ENCODE peak calls at places on chromosomes 3 and 15, in four cellular contexts. J, V, S and Q are unnamed samples.

GRCh38 chr15:80494311-80494710 is 90.1 kb downstream of the ARNT2 start:
- DNase-seq in J (no peak), S (no peak), V (no peak), Q (no peak)

GRCh38 chr15:41501191-41501917 is 7.7 kb downstream of the ITPKA start:
- DNase-seq in V (no peak), J (no peak), S (no peak), Q (no peak)

GRCh38 chr15:29921130-29921601 is 98.9 kb upstream of the TJP1 start:
- DNase-seq in S (peak; percentile 71), V (no peak), J (no peak), Q (no peak)

GRCh38 chr3:60336061-60336460 is 915.2 kb downstream of the FHIT start:
- DNase-seq in V (no peak), J (no peak), S (no peak), Q (no peak)

GRCh38 chr15:70690491-70691281 is 72.7 kb downstream of the UACA start:
- DNase-seq in J (no peak), S (no peak), V (no peak), Q (no peak)

GRCh38 chr15:64635486-64635815 is 139.9 kb downstream of the RBPMS2 start:
- DNase-seq in J (no peak), V (no peak), S (peak; percentile 75), Q (no peak)

GRCh38 chr3:136250862-136251460 is 821 bp downstream of the PCCB start:
- DNase-seq in V (peak; percentile 69), J (peak; percentile 77), S (peak; percentile 48), Q (peak; percentile 73)

GRCh38 chr3:16288664-16289063 is 23.7 kb downstream of the OXNAD1 start:
- DNase-seq in J (peak; percentile 68), S (no peak), V (no peak), Q (no peak)

GRCh38 chr15:57089815-57090214 is 171.4 kb downstream of the TCF12 start:
- DNase-seq in J (no peak), V (no peak), S (no peak), Q (no peak)

GRCh38 chr15:39127925-39128617 is 452.8 kb upstream of the THBS1 start:
- DNase-seq in J (no peak), V (no peak), S (peak; percentile 82), Q (no peak)

GRCh38 chr3:97291901-97292300 is 472.7 kb upstream of the ARL6 start:
- DNase-seq in V (no peak), J (no peak), S (no peak), Q (no peak)

GRCh38 chr15:70151008-70151407 is 53.3 kb upstream of the TLE3 start:
- DNase-seq in S (no peak), V (no peak), J (no peak), Q (no peak)

GRCh38 chr3:97510795-97511194 is 253.8 kb upstream of the ARL6 start:
- DNase-seq in S (no peak), J (no peak), V (no peak), Q (no peak)

GRCh38 chr3:110743202-110743601 is 328.4 kb upstream of the NECTIN3 start:
- DNase-seq in S (no peak), J (no peak), V (no peak), Q (no peak)

GRCh38 chr15:76964157-76964556 is 30.8 kb upstream of the PSTPIP1 start:
- DNase-seq in V (no peak), S (no peak), J (no peak), Q (no peak)

GRCh38 chr3:196688349-196688748 is 23.7 kb downstream of the CEP19 start:
- DNase-seq in S (peak; percentile 42), J (peak; percentile 63), V (no peak), Q (no peak)

GRCh38 chr3:90007786-90008499 is 900.5 kb downstream of the EPHA3 start:
- DNase-seq in J (peak; percentile 28), S (no peak), V (no peak), Q (no peak)

GRCh38 chr3:182644800-182645433 is 148.4 kb upstream of the ATP11B start:
- DNase-seq in S (peak; percentile 85), J (no peak), V (no peak), Q (no peak)

GRCh38 chr15:45307230-45307924 is 55.3 kb downstream of the SLC28A2 start:
- DNase-seq in S (peak; percentile 40), V (no peak), J (no peak), Q (no peak)

GRCh38 chr15:63476229-63476632 is 28.2 kb upstream of the USP3 start:
- DNase-seq in J (no peak), V (no peak), S (peak; percentile 95), Q (no peak)

GRCh38 chr3:196968233-196969000 is at the start of gene PIGZ:
- DNase-seq in S (peak; percentile 30), V (peak; percentile 66), J (peak; percentile 54), Q (peak; percentile 27)

GRCh38 chr3:179653106-179653776 is 401 bp downstream of the USP13 start:
- DNase-seq in S (peak; percentile 82), V (peak; percentile 76), J (peak; percentile 88), Q (peak; percentile 73)

GRCh38 chr15:97502038-97502437 is 458.5 kb upstream of the ARRDC4 start:
- DNase-seq in V (no peak), J (no peak), S (peak; percentile 40), Q (no peak)

GRCh38 chr3:48928679-48929078 is 10.0 kb downstream of the ARIH2 start:
- DNase-seq in V (no peak), J (no peak), S (peak; percentile 20), Q (no peak)

GRCh38 chr15:32909431-32909830 is 191.6 kb downstream of the GREM1 start:
- DNase-seq in V (no peak), J (no peak), S (peak; percentile 28), Q (no peak)

GRCh38 chr3:127590282-127590592 is 296 bp downstream of the TPRA1 start:
- DNase-seq in V (no peak), S (no peak), J (peak; percentile 56), Q (no peak)

GRCh38 chr3:128545120-128545752 is 52.2 kb upstream of the GATA2 start:
- DNase-seq in J (no peak), S (no peak), V (no peak), Q (no peak)

GRCh38 chr15:41933771-41934170 is 38.6 kb downstream of the EHD4 start:
- DNase-seq in V (no peak), S (peak; percentile 78), J (no peak), Q (no peak)

GRCh38 chr15:92898988-92899909 is 875 bp upstream of the CHD2 start:
- DNase-seq in V (no peak), S (no peak), J (no peak), Q (no peak)
- TF ChIP-seq CTCF in V (no peak), S (peak; percentile 46), J (no peak), Q (no peak)

GRCh38 chr3:54596087-54596486 is 331.8 kb downstream of the LRTM1 start:
- DNase-seq in J (no peak), V (no peak), S (no peak), Q (no peak)

GRCh38 chr3:54604495-54604894 is 323.4 kb downstream of the LRTM1 start:
- DNase-seq in V (no peak), J (no peak), S (no peak), Q (no peak)

GRCh38 chr3:54599741-54600140 is 328.1 kb downstream of the LRTM1 start:
- DNase-seq in J (peak; percentile 86), S (no peak), V (peak; percentile 48), Q (peak; percentile 33)

DNA sequence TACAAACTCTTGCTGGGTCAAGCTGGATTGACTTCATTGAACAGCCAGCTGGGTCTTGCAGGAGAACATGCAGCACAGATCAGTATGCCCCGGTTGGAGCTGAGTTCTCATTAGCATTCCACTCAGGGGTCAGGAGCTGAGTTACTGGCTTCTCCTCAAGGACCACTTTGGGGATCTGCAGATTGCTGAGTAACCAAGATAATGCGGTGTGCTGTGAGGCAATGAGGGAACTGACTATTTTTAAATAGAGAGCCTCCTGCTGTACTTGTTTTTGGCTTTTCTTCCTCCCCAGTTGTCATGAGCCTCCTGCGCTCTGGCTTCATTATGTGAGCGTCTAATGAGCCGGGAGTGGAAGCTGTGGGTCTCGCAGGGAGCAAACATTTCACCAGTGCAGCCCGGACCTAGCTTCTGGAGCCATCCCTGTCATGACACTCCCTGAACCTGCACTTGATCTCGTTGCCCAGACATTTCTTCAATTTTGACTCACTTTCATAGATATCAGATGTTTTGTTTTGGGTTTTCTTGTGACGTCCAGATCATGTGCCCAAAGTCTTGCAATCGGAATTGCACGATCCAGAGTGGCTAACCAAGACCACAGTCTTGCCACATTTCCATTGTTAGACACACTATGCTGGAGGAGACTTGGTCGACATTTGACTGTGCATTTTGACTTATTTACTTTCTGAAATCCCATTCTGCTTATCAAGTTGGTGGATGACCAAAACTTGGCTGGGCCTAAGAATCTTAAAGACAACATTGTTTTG is 327.2 kb downstream of the LRTM1 start:
- DNase-seq in V (peak; percentile 14), S (no peak), J (peak; percentile 49), Q (no peak)
- H3K4me3 ChIP-seq in V (no peak overlapping the region), S (no peak overlapping the region), J (no peak overlapping the region), Q (no peak overlapping the region)

DNA sequence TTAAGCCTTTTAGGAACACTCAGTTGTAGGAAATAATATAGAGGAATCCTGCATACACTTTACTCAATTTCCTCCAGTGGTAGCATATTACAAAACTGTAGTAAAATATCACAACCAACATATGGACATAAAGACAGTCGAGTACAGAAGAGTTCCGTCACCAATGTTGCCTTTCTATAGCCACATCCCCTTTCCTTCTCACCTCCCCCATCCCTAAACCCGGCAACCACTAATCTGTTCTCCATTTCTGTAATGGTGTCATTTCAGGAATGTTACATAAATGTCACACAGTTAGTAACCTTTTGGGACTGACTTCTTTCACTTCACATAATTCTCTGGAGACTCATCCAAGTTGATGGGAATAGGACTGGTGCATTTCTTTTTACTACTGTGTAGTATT is 41.4 kb upstream of the ATG7 start:
- DNase-seq in J (no peak), V (no peak), S (no peak), Q (no peak)
- H3K27ac ChIP-seq in J (no peak overlapping the region), V (no peak overlapping the region), S (no peak overlapping the region), Q (no peak overlapping the region)

GRCh38 chr15:48962662-48963523 is 826 bp downstream of the SHC4 start:
- DNase-seq in J (peak; percentile 60), S (peak; percentile 59), V (peak; percentile 36), Q (no peak)

GRCh38 chr15:48964898-48965297 is 1.2 kb upstream of the SHC4 start:
- DNase-seq in S (no peak), V (no peak), J (no peak), Q (no peak)

GRCh38 chr15:48965972-48966371 is 2.3 kb upstream of the SHC4 start:
- DNase-seq in J (no peak), S (peak; percentile 86), V (no peak), Q (no peak)

GRCh38 chr15:48966595-48967301 is 3.0 kb upstream of the SHC4 start:
- DNase-seq in S (peak; percentile 82), J (no peak), V (no peak), Q (no peak)

DNA sequence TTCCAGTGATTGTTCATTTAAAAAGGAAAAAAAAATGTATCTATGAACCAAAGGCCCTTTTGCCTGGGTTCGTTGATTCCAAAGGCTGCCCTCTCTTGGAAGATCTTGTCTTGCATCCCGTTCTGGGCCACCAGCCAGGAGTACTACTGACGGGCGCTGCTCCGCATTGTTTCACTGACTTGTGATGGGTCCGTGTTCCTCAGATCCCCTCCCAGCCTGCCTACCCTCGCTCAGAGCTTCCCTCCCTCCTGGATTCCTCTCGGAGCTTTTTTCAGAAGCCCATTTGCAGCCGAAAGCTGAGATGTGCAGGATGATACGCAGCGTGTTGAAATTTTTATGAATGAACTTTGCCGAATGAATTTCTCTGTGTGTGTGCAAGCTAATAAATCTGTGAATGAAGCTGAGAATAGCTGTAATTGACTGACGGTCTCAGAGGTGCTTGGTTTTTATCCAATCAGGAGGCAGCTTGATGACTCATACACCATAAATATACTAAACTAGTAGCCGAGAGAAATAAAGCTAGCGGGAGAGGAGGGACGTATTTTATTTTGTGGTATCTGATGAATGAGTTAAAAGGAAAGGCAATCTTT is at the start of gene SHC4:
- DNase-seq in S (peak; percentile 86), J (peak; percentile 72), V (peak; percentile 67), Q (peak; percentile 9)
- TF ChIP-seq CTCF in S (peak; percentile 49), J (peak; percentile 11), V (peak; percentile 47), Q (no peak)